ENCODE peak calls at places on chromosome 5, in five cellular contexts. S is brain microvascular endothelial cell; P is NB4; E is right lobe of liver; O is CD8-positive, alpha-beta T cell. C is an unnamed sample.

GRCh38 chr5:55459572-55459971 is 75.2 kb downstream of the PLPP1 start:
- DNase-seq in O (no peak), E (no peak), S (no peak), P (no peak), C (no peak)

GRCh38 chr5:88872971-88873370 is 10.0 kb downstream of the MEF2C start:
- DNase-seq in S (no peak), E (no peak), P (no peak), O (no peak), C (no peak)

GRCh38 chr5:135979510-135979909 is 24.7 kb upstream of the LECT2 start:
- DNase-seq in P (no peak), S (peak; percentile 57), E (no peak), O (no peak), C (no peak)

GRCh38 chr5:66164044-66164790 is 20.1 kb downstream of the SREK1 start:
- DNase-seq in O (no peak), P (no peak), S (no peak), E (no peak), C (no peak)

GRCh38 chr5:176533390-176533789 is 3.8 kb downstream of the RNF44 start:
- DNase-seq in O (no peak), P (peak; percentile 91), S (no peak), E (no peak), C (no peak)

GRCh38 chr5:83029912-83030311 is 47.3 kb downstream of the TMEM167A start:
- DNase-seq in S (peak; percentile 68), O (no peak), P (no peak), E (no peak), C (no peak)

GRCh38 chr5:78797945-78798731 is 149.6 kb upstream of the LHFPL2 start:
- DNase-seq in S (no peak), O (no peak), P (no peak), E (no peak), C (no peak)

GRCh38 chr5:88045146-88045545 is 223.5 kb downstream of the TMEM161B start:
- DNase-seq in S (no peak), E (no peak), P (no peak), O (no peak), C (no peak)

GRCh38 chr5:65100846-65101678 is 332.3 kb downstream of the CWC27 start:
- DNase-seq in O (peak; percentile 19), P (peak; percentile 48), S (peak; percentile 73), E (peak; percentile 71), C (no peak)

GRCh38 chr5:3999929-4000328 is 404.3 kb downstream of the IRX1 start:
- DNase-seq in S (no peak), P (no peak), E (no peak), O (no peak), C (no peak)

GRCh38 chr5:98301567-98301966 is 471.9 kb upstream of the RGMB start:
- DNase-seq in S (no peak), O (no peak), E (no peak), P (no peak), C (no peak)

GRCh38 chr5:80752427-80752826 is 97.6 kb upstream of the DHFR start:
- DNase-seq in E (no peak), O (no peak), S (no peak), P (no peak), C (no peak)

GRCh38 chr5:112227911-112228631 is 191.0 kb downstream of the EPB41L4A start:
- DNase-seq in E (no peak), P (no peak), S (no peak), O (no peak), C (no peak)

GRCh38 chr5:177546262-177546741 is 8.1 kb downstream of the FAM193B start:
- DNase-seq in E (peak; percentile 81), P (peak; percentile 79), O (no peak), S (peak; percentile 94), C (peak; percentile 90)

GRCh38 chr5:131171276-131171815 is 602 bp downstream of the LYRM7 start:
- DNase-seq in P (peak; percentile 21), E (no peak), O (no peak), S (no peak), C (no peak)

GRCh38 chr5:160506006-160507004 is 84.7 kb downstream of the PTTG1 start:
- DNase-seq in E (no peak), S (peak; percentile 70), P (no peak), O (peak; percentile 73), C (no peak)

GRCh38 chr5:51394609-51395008 is 11.4 kb downstream of the ISL1 start:
- DNase-seq in S (no peak), E (no peak), O (no peak), P (no peak), C (no peak)

GRCh38 chr5:137462816-137463520 is 36.2 kb downstream of the SPOCK1 start:
- DNase-seq in S (no peak), O (no peak), P (no peak), E (no peak), C (no peak)

GRCh38 chr5:158903006-158903405 is 196.7 kb downstream of the EBF1 start:
- DNase-seq in S (no peak), P (no peak), O (no peak), E (no peak), C (no peak)

GRCh38 chr5:11560915-11561697 is 343.1 kb downstream of the CTNND2 start:
- DNase-seq in E (no peak), S (no peak), O (no peak), P (no peak), C (no peak)

GRCh38 chr5:133985540-133986180 is 17.2 kb upstream of the C5orf15 start:
- DNase-seq in P (no peak), S (no peak), E (no peak), O (no peak), C (no peak)

GRCh38 chr5:125408582-125409069 is 662.2 kb upstream of the ZNF608 start:
- DNase-seq in E (no peak), P (no peak), S (peak; percentile 76), O (no peak), C (peak; percentile 81)

GRCh38 chr5:122262107-122262506 is 49.9 kb upstream of the SNCAIP start:
- DNase-seq in E (no peak), S (peak; percentile 39), P (no peak), O (no peak), C (no peak)

GRCh38 chr5:68319316-68320093 is 103.9 kb downstream of the PIK3R1 start:
- DNase-seq in S (peak; percentile 74), P (no peak), O (no peak), E (no peak), C (no peak)

GRCh38 chr5:126449751-126450271 is 26.6 kb downstream of the GRAMD2B start:
- DNase-seq in P (no peak), E (no peak), S (peak; percentile 52), O (peak; percentile 52), C (peak; percentile 80)
- H3K4me3 ChIP-seq in P (no peak overlapping the region), E (no peak overlapping the region), S (no peak overlapping the region), O (peak overlapping the region; percentile 56), C (no peak overlapping the region)

GRCh38 chr5:138873096-138873885 is 1.8 kb downstream of the LRRTM2 start:
- DNase-seq in S (no peak), E (no peak), P (no peak), O (no peak), C (no peak)

GRCh38 chr5:138876811-138877210 is 1.7 kb upstream of the LRRTM2 start:
- DNase-seq in P (no peak), S (no peak), O (no peak), E (no peak), C (no peak)

GRCh38 chr5:138874771-138875628 is at the start of gene LRRTM2:
- DNase-seq in E (no peak), O (no peak), S (peak; percentile 45), P (no peak), C (no peak)

GRCh38 chr5:138873886-138874200 is 1.3 kb downstream of the LRRTM2 start:
- DNase-seq in S (no peak), P (no peak), O (no peak), E (no peak), C (no peak)

GRCh38 chr5:138874241-138874640 is 894 bp downstream of the LRRTM2 start:
- DNase-seq in O (no peak), P (no peak), S (no peak), E (no peak), C (no peak)
- H3K4me3 ChIP-seq in O (no peak overlapping the region), P (no peak overlapping the region), S (peak overlapping the region; percentile 20), E (no peak overlapping the region), C (no peak overlapping the region)

GRCh38 chr5:132820162-132820754 is 7.2 kb downstream of the SOWAHA start:
- DNase-seq in P (peak; percentile 90), E (peak; percentile 94), O (peak; percentile 91), S (peak; percentile 92), C (peak; percentile 91)
- H3K4me3 ChIP-seq in P (no peak overlapping the region), E (no peak overlapping the region), O (peak overlapping the region; percentile 35), S (no peak overlapping the region), C (no peak overlapping the region)

DNA sequence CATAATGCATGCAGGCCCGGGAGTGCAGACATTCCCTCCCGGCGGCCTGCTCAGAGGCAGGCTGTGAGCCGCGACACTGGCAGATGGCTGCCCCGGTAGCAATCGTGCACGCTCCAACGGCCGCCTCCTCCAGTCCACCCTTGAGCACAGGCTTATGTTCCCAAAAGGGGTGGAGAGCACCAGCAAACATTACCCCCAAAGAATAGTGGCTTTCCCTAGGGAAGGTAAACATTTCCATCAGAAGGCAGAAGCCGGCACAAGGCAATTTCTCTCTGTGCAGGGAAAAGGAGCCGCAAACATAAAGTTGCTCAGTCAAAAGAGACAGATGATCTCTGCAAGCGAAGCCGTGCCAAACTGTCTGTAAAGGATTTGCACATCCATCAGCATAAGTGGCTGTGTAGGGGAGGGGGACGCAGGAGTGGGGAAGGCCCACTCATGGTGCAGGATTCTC is 92.5 kb downstream of the SIL1 start:
- DNase-seq in O (no peak), E (no peak), P (no peak), S (no peak), C (no peak)
- H3K4me3 ChIP-seq in O (no peak overlapping the region), E (no peak overlapping the region), P (no peak overlapping the region), S (no peak overlapping the region), C (no peak overlapping the region)

GRCh38 chr5:128436825-128437224 is 101.2 kb downstream of the FBN2 start:
- DNase-seq in E (no peak), P (no peak), O (no peak), S (peak; percentile 96), C (no peak)
- H3K4me3 ChIP-seq in E (no peak overlapping the region), P (no peak overlapping the region), O (no peak overlapping the region), S (no peak overlapping the region), C (no peak overlapping the region)

DNA sequence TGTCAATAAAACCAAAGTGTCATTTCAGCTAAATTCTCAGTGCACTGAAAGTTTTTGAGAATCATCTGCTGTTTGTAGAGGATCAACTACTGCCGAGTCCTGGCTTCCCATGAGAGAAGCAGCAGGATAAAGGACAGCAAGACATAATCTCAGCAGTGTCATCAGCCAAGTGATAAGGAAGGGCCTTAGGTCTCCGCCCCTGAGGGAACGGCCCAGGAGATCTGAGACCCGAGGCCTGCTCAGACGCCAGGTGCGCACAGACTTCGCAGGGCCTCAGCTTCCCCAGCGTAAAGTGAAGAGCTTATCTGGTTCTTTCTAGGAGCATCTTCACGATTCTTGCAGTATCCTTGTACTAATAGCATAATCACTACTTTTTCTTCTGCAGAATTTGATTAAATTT is 2.4 kb downstream of the GFPT2 start:
- DNase-seq in P (no peak), O (no peak), E (no peak), S (no peak), C (no peak)
- H3K4me3 ChIP-seq in P (no peak overlapping the region), O (no peak overlapping the region), E (no peak overlapping the region), S (peak overlapping the region; percentile 81), C (no peak overlapping the region)

C was measured in RWPE2.